ENCODE peak calls at places on chromosomes 11 and 22, in five cellular contexts. One of them, this sample, is unnamed.

GRCh38 chr11:79199729-79200354 is 241.0 kb downstream of the TENM4 start:
- DNase-seq in OCI-LY7: no peak
- DNase-seq in kidney: no peak
- DNase-seq in fibroblast of lung: no peak
- DNase-seq in fibroblast of pulmonary artery: no peak
- DNase-seq in this sample: no peak

GRCh38 chr11:68598816-68599653 is 85.3 kb upstream of the GAL start:
- DNase-seq in OCI-LY7: no peak
- DNase-seq in kidney: no peak
- DNase-seq in fibroblast of lung: peak; percentile 59
- DNase-seq in fibroblast of pulmonary artery: no peak
- DNase-seq in this sample: peak; percentile 25

GRCh38 chr11:65793144-65793581 is 6.3 kb downstream of the OVOL1 start:
- DNase-seq in OCI-LY7: no peak
- DNase-seq in kidney: peak; percentile 96
- DNase-seq in fibroblast of lung: no peak
- DNase-seq in fibroblast of pulmonary artery: no peak
- DNase-seq in this sample: no peak

GRCh38 chr11:34426766-34427170 is 12.0 kb upstream of the CAT start:
- DNase-seq in OCI-LY7: no peak
- DNase-seq in kidney: no peak
- DNase-seq in fibroblast of lung: peak; percentile 43
- DNase-seq in fibroblast of pulmonary artery: no peak
- DNase-seq in this sample: no peak

GRCh38 chr11:63490551-63491239 is at the start of gene PLAAT5:
- DNase-seq in OCI-LY7: no peak
- DNase-seq in kidney: peak; percentile 83
- DNase-seq in fibroblast of lung: peak; percentile 37
- DNase-seq in fibroblast of pulmonary artery: no peak
- DNase-seq in this sample: peak; percentile 37

GRCh38 chr22:38572065-38572464 is 2.1 kb upstream of the DMC1 start:
- DNase-seq in OCI-LY7: peak; percentile 66
- DNase-seq in kidney: no peak
- DNase-seq in fibroblast of lung: peak; percentile 42
- DNase-seq in fibroblast of pulmonary artery: peak; percentile 74
- DNase-seq in this sample: peak; percentile 82

GRCh38 chr11:77322926-77323590 is 21.6 kb upstream of the GDPD4 start:
- DNase-seq in OCI-LY7: no peak
- DNase-seq in kidney: no peak
- DNase-seq in fibroblast of lung: peak; percentile 71
- DNase-seq in fibroblast of pulmonary artery: no peak
- DNase-seq in this sample: no peak

GRCh38 chr11:107493117-107493516 is 35.5 kb upstream of the CWF19L2 start:
- DNase-seq in OCI-LY7: no peak
- DNase-seq in kidney: no peak
- DNase-seq in fibroblast of lung: peak; percentile 73
- DNase-seq in fibroblast of pulmonary artery: peak; percentile 11
- DNase-seq in this sample: peak; percentile 54

GRCh38 chr11:96337541-96338530 is 5.2 kb downstream of the MAML2 start:
- DNase-seq in OCI-LY7: no peak
- DNase-seq in kidney: no peak
- DNase-seq in fibroblast of lung: peak; percentile 44
- DNase-seq in fibroblast of pulmonary artery: peak; percentile 55
- DNase-seq in this sample: peak; percentile 75

GRCh38 chr22:25509391-25509791 is 55.1 kb upstream of the GRK3 start:
- DNase-seq in OCI-LY7: no peak
- DNase-seq in kidney: no peak
- DNase-seq in fibroblast of lung: peak; percentile 23
- DNase-seq in fibroblast of pulmonary artery: peak; percentile 22
- DNase-seq in this sample: no peak

GRCh38 chr11:17257200-17257599 is 19.3 kb upstream of the NUCB2 start:
- DNase-seq in OCI-LY7: no peak
- DNase-seq in kidney: no peak
- DNase-seq in fibroblast of lung: peak; percentile 67
- DNase-seq in fibroblast of pulmonary artery: peak; percentile 76
- DNase-seq in this sample: peak; percentile 62

GRCh38 chr11:125756050-125756449 is 10.0 kb downstream of the PATE1 start:
- DNase-seq in OCI-LY7: no peak
- DNase-seq in kidney: no peak
- DNase-seq in fibroblast of lung: no peak
- DNase-seq in fibroblast of pulmonary artery: no peak
- DNase-seq in this sample: no peak

GRCh38 chr11:35555238-35555887 is 29.9 kb upstream of the PAMR1 start:
- DNase-seq in OCI-LY7: no peak
- DNase-seq in kidney: no peak
- DNase-seq in fibroblast of lung: peak; percentile 35
- DNase-seq in fibroblast of pulmonary artery: peak; percentile 35
- DNase-seq in this sample: peak; percentile 44

GRCh38 chr11:131041331-131042040 is 125.2 kb upstream of the SNX19 start:
- DNase-seq in OCI-LY7: no peak
- DNase-seq in kidney: no peak
- DNase-seq in fibroblast of lung: no peak
- DNase-seq in fibroblast of pulmonary artery: no peak
- DNase-seq in this sample: no peak

GRCh38 chr11:111441443-111441842 is 62.4 kb upstream of the POU2AF1 start:
- DNase-seq in OCI-LY7: no peak
- DNase-seq in kidney: no peak
- DNase-seq in fibroblast of lung: peak; percentile 86
- DNase-seq in fibroblast of pulmonary artery: peak; percentile 23
- DNase-seq in this sample: peak; percentile 71

GRCh38 chr11:128555606-128556005 is 31.8 kb downstream of the ETS1 start:
- DNase-seq in OCI-LY7: no peak
- DNase-seq in kidney: no peak
- DNase-seq in fibroblast of lung: peak; percentile 39
- DNase-seq in fibroblast of pulmonary artery: peak; percentile 49
- DNase-seq in this sample: peak; percentile 54

GRCh38 chr22:46262449-46263207 is 515 bp downstream of the PKDREJ start:
- DNase-seq in OCI-LY7: no peak
- DNase-seq in kidney: peak; percentile 91
- DNase-seq in fibroblast of lung: peak; percentile 56
- DNase-seq in fibroblast of pulmonary artery: peak; percentile 59
- DNase-seq in this sample: peak; percentile 49

GRCh38 chr22:47173535-47174021 is 411.1 kb downstream of the TBC1D22A start:
- DNase-seq in OCI-LY7: no peak
- DNase-seq in kidney: peak; percentile 63
- DNase-seq in fibroblast of lung: no peak
- DNase-seq in fibroblast of pulmonary artery: no peak
- DNase-seq in this sample: no peak

GRCh38 chr11:71447791-71448256 is 369 bp downstream of the DHCR7 start:
- DNase-seq in OCI-LY7: peak; percentile 40
- DNase-seq in kidney: no peak
- DNase-seq in fibroblast of lung: peak; percentile 15
- DNase-seq in fibroblast of pulmonary artery: no peak
- DNase-seq in this sample: no peak

GRCh38 chr11:125874556-125875124 is 12.8 kb upstream of the HYLS1 start:
- DNase-seq in OCI-LY7: peak; percentile 61
- DNase-seq in kidney: no peak
- DNase-seq in fibroblast of lung: peak; percentile 49
- DNase-seq in fibroblast of pulmonary artery: peak; percentile 87
- DNase-seq in this sample: peak; percentile 85

GRCh38 chr11:130369713-130370112 is 55.0 kb upstream of the ZBTB44 start:
- DNase-seq in OCI-LY7: no peak
- DNase-seq in kidney: no peak
- DNase-seq in fibroblast of lung: no peak
- DNase-seq in fibroblast of pulmonary artery: no peak
- DNase-seq in this sample: no peak

GRCh38 chr11:47565340-47566165 is at the start of gene PTPMT1:
- DNase-seq in OCI-LY7: peak; percentile 69
- DNase-seq in kidney: peak; percentile 94
- DNase-seq in fibroblast of lung: peak; percentile 72
- DNase-seq in fibroblast of pulmonary artery: peak; percentile 69
- DNase-seq in this sample: peak; percentile 68

GRCh38 chr11:123386746-123387510 is 43.1 kb upstream of the GRAMD1B start:
- DNase-seq in OCI-LY7: peak; percentile 35
- DNase-seq in kidney: no peak
- DNase-seq in fibroblast of lung: peak; percentile 60
- DNase-seq in fibroblast of pulmonary artery: no peak
- DNase-seq in this sample: no peak

GRCh38 chr11:118260353-118260752 is 3.7 kb downstream of the MPZL2 start:
- DNase-seq in OCI-LY7: no peak
- DNase-seq in kidney: no peak
- DNase-seq in fibroblast of lung: no peak
- DNase-seq in fibroblast of pulmonary artery: no peak
- DNase-seq in this sample: no peak

GRCh38 chr11:30741039-30741550 is 154.9 kb upstream of the MPPED2 start:
- DNase-seq in OCI-LY7: no peak
- DNase-seq in kidney: no peak
- DNase-seq in fibroblast of lung: no peak
- DNase-seq in fibroblast of pulmonary artery: peak; percentile 29
- DNase-seq in this sample: peak; percentile 35

GRCh38 chr11:13329670-13330401 is 52.2 kb downstream of the BMAL1 start:
- DNase-seq in OCI-LY7: no peak
- DNase-seq in kidney: no peak
- DNase-seq in fibroblast of lung: peak; percentile 64
- DNase-seq in fibroblast of pulmonary artery: no peak
- DNase-seq in this sample: no peak

GRCh38 chr22:49976439-49977175 is 16.0 kb downstream of the PIM3 start:
- DNase-seq in OCI-LY7: peak; percentile 44
- DNase-seq in kidney: no peak
- DNase-seq in fibroblast of lung: no peak
- DNase-seq in fibroblast of pulmonary artery: no peak
- DNase-seq in this sample: no peak

GRCh38 chr11:68584991-68585524 is 99.3 kb upstream of the GAL start:
- DNase-seq in OCI-LY7: no peak
- DNase-seq in kidney: no peak
- DNase-seq in fibroblast of lung: peak; percentile 47
- DNase-seq in fibroblast of pulmonary artery: no peak
- DNase-seq in this sample: peak; percentile 13

DNA sequence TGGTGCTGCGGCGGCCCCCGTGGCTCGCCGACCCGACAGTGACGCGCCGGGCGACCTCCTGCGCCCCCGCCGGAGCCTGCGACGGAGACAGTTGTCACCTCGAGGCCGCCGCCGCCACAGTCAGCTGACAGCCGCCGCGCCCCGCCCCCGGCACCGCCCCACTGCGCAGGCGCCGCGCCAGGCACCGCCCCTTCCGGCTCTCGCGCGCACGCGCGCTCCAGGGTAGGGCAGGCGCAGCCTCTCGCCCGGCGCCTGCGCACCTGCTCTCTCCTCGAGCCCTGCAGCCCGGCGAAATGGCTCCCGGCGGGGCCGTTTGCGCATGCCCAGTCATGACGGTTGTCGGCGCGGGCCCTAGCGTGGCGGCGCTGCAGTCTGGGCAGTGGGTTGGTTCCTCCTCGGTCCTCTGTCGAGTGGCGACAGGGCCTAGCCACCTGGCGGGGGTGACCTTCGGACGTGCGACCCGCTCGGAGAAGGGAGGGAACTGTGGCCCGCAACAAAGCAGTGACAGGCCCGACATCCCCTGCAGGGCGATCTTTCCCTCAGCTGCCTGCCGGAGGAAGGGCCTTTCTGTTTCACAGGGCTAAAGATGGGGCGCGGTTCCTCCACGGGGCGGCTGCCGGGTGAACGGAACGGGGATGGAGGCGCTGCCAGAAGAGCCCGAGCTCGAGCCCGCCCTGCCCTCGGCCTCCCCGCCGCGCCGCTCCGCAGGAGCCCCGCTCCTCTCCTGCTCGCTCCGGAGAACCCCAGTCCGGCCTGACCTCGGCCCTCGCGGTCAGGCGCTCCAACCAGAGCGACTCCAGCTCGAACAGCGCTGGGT is at the start of gene TOLLIP:
- DNase-seq in OCI-LY7: peak; percentile 94
- DNase-seq in kidney: peak; percentile 99
- DNase-seq in fibroblast of lung: peak; percentile 79
- DNase-seq in fibroblast of pulmonary artery: peak; percentile 92
- DNase-seq in this sample: peak; percentile 92
- TF ChIP-seq CTCF in OCI-LY7: no peak
- TF ChIP-seq CTCF in kidney: peak; percentile 43
- TF ChIP-seq CTCF in fibroblast of lung: peak; percentile 16
- TF ChIP-seq CTCF in fibroblast of pulmonary artery: no peak
- TF ChIP-seq CTCF in this sample: peak; percentile 35

GRCh38 chr22:22168190-22168940 is 76.2 kb upstream of the VPREB1 start:
- DNase-seq in OCI-LY7: peak; percentile 96
- DNase-seq in kidney: no peak
- DNase-seq in fibroblast of lung: peak; percentile 37
- DNase-seq in fibroblast of pulmonary artery: peak; percentile 66
- DNase-seq in this sample: peak; percentile 54

GRCh38 chr22:22169923-22170322 is 74.7 kb upstream of the VPREB1 start:
- DNase-seq in OCI-LY7: no peak
- DNase-seq in kidney: no peak
- DNase-seq in fibroblast of lung: no peak
- DNase-seq in fibroblast of pulmonary artery: no peak
- DNase-seq in this sample: no peak

GRCh38 chr22:22168941-22169867 is 75.4 kb upstream of the VPREB1 start:
- DNase-seq in OCI-LY7: no peak
- DNase-seq in kidney: no peak
- DNase-seq in fibroblast of lung: no peak
- DNase-seq in fibroblast of pulmonary artery: no peak
- DNase-seq in this sample: no peak

GRCh38 chr22:22167791-22168189 is 76.8 kb upstream of the VPREB1 start:
- DNase-seq in OCI-LY7: peak; percentile 100
- DNase-seq in kidney: no peak
- DNase-seq in fibroblast of lung: no peak
- DNase-seq in fibroblast of pulmonary artery: no peak
- DNase-seq in this sample: no peak

GRCh38 chr22:22171357-22172218 is 73.0 kb upstream of the VPREB1 start:
- DNase-seq in OCI-LY7: peak; percentile 36
- DNase-seq in kidney: no peak
- DNase-seq in fibroblast of lung: no peak
- DNase-seq in fibroblast of pulmonary artery: peak; percentile 6
- DNase-seq in this sample: peak; percentile 18
- TF ChIP-seq CTCF in OCI-LY7: peak; percentile 75
- TF ChIP-seq CTCF in kidney: peak; percentile 55
- TF ChIP-seq CTCF in fibroblast of lung: peak; percentile 28
- TF ChIP-seq CTCF in fibroblast of pulmonary artery: peak; percentile 38
- TF ChIP-seq CTCF in this sample: peak; percentile 57

GRCh38 chr11:14974723-14975587 is 2.8 kb upstream of the CALCA start:
- DNase-seq in OCI-LY7: peak; percentile 40
- DNase-seq in kidney: no peak
- DNase-seq in fibroblast of lung: peak; percentile 16
- DNase-seq in fibroblast of pulmonary artery: peak; percentile 40
- DNase-seq in this sample: peak; percentile 48
- TF ChIP-seq CTCF in OCI-LY7: peak; percentile 87
- TF ChIP-seq CTCF in kidney: peak; percentile 32
- TF ChIP-seq CTCF in fibroblast of lung: peak; percentile 93
- TF ChIP-seq CTCF in fibroblast of pulmonary artery: peak; percentile 67
- TF ChIP-seq CTCF in this sample: peak; percentile 74

GRCh38 chr22:31846161-31847115 is 92.6 kb downstream of the DEPDC5 start:
- DNase-seq in OCI-LY7: peak; percentile 43
- DNase-seq in kidney: no peak
- DNase-seq in fibroblast of lung: peak; percentile 90
- DNase-seq in fibroblast of pulmonary artery: peak; percentile 44
- DNase-seq in this sample: peak; percentile 83
- TF ChIP-seq CTCF in OCI-LY7: peak; percentile 69
- TF ChIP-seq CTCF in kidney: no peak
- TF ChIP-seq CTCF in fibroblast of lung: peak; percentile 29
- TF ChIP-seq CTCF in fibroblast of pulmonary artery: peak; percentile 32
- TF ChIP-seq CTCF in this sample: peak; percentile 54